ENCODE peak calls at places on chromosome X, in nine cellular contexts. J, W, B, M, U, D, P, G and V are unnamed samples.

GRCh38 chrX:74325130-74326059 is 21.4 kb downstream of the ZCCHC13 start:
- DNase-seq in J (no peak), W (no peak), B (no peak), M (no peak), U (no peak), D (peak), P (peak), G (no peak), V (no peak)

GRCh38 chrX:112837531-112837930 is 3.1 kb downstream of the AMOT start:
- DNase-seq in J (no peak), W (no peak), B (no peak), M (no peak), U (no peak), D (no peak), P (peak), G (no peak), V (no peak)

GRCh38 chrX:70437011-70437410 is 7.6 kb upstream of the DLG3 start:
- DNase-seq in J (no peak), W (no peak), B (no peak), M (no peak), U (no peak), D (no peak), P (no peak), G (no peak), V (no peak)

GRCh38 chrX:74421181-74422028 is at the start of gene SLC16A2:
- DNase-seq in J (peak), W (peak), B (peak), M (peak), U (peak), D (peak), P (peak), G (peak), V (peak)

GRCh38 chrX:46506076-46506475 is 39.1 kb downstream of the ZNF674 start:
- DNase-seq in J (no peak), W (no peak), B (no peak), M (no peak), U (no peak), D (no peak), P (no peak), G (no peak), V (no peak)

GRCh38 chrX:41382699-41383645 is 49.0 kb downstream of the DDX3X start:
- DNase-seq in J (peak), W (peak), B (no peak), M (peak), U (no peak), D (peak), P (no peak), G (peak), V (no peak)

GRCh38 chrX:43560247-43560946 is 95.7 kb upstream of the MAOA start:
- DNase-seq in J (no peak), W (no peak), B (no peak), M (no peak), U (no peak), D (no peak), P (no peak), G (no peak), V (no peak)

GRCh38 chrX:18424482-18425198 is 768 bp upstream of the CDKL5 start:
- DNase-seq in J (peak), W (no peak), B (peak), M (peak), U (peak), D (peak), P (peak), G (peak), V (peak)

GRCh38 chrX:34218063-34218462 is 85.9 kb upstream of the FAM47A start:
- DNase-seq in J (no peak), W (no peak), B (no peak), M (no peak), U (no peak), D (no peak), P (no peak), G (no peak), V (no peak)

GRCh38 chrX:107710617-107711391 is 64.8 kb downstream of the TSC22D3 start:
- DNase-seq in J (peak), W (no peak), B (no peak), M (peak), U (peak), D (peak), P (peak), G (peak), V (no peak)

GRCh38 chrX:106177106-106177981 is 9.2 kb downstream of the PWWP3B start:
- DNase-seq in J (peak), W (no peak), B (peak), M (no peak), U (no peak), D (peak), P (peak), G (peak), V (peak)

GRCh38 chrX:30521440-30522182 is 56.0 kb downstream of the TASL start:
- DNase-seq in J (peak), W (no peak), B (no peak), M (no peak), U (no peak), D (no peak), P (peak), G (peak), V (no peak)

GRCh38 chrX:124231454-124231853 is 101.0 kb upstream of the TEX13D start:
- DNase-seq in J (no peak), W (no peak), B (no peak), M (no peak), U (no peak), D (peak), P (peak), G (no peak), V (no peak)

GRCh38 chrX:29478336-29479069 is 736.9 kb upstream of the MAGEB2 start:
- DNase-seq in J (peak), W (no peak), B (no peak), M (no peak), U (no peak), D (peak), P (peak), G (peak), V (no peak)

GRCh38 chrX:12981880-12982279 is 7.0 kb downstream of the TMSB4X start:
- DNase-seq in J (no peak), W (no peak), B (no peak), M (peak), U (no peak), D (no peak), P (no peak), G (no peak), V (no peak)

GRCh38 chrX:38768079-38768478 is 33.2 kb upstream of the MID1IP1 start:
- DNase-seq in J (peak), W (no peak), B (no peak), M (peak), U (no peak), D (no peak), P (no peak), G (peak), V (no peak)

GRCh38 chrX:137916090-137916746 is 350.3 kb downstream of the ZIC3 start:
- DNase-seq in J (no peak), W (no peak), B (no peak), M (no peak), U (no peak), D (peak), P (no peak), G (no peak), V (no peak)

GRCh38 chrX:120450163-120450562 is 18.9 kb downstream of the LAMP2 start:
- DNase-seq in J (peak), W (no peak), B (no peak), M (peak), U (no peak), D (peak), P (peak), G (no peak), V (no peak)

GRCh38 chrX:39011454-39012204 is 210.4 kb downstream of the MID1IP1 start:
- DNase-seq in J (peak), W (no peak), B (no peak), M (no peak), U (no peak), D (no peak), P (no peak), G (peak), V (no peak)

GRCh38 chrX:24990585-24990984 is 25.2 kb downstream of the ARX start:
- DNase-seq in J (no peak), W (no peak), B (no peak), M (no peak), U (no peak), D (peak), P (peak), G (no peak), V (no peak)

GRCh38 chrX:1242901-1243402 is 25.7 kb upstream of the CSF2RA start:
- DNase-seq in J (no peak), W (peak), B (no peak), M (no peak), U (no peak), D (peak), P (no peak), G (no peak), V (no peak)
- H3K27ac ChIP-seq in J (no peak), W (no peak), B (no peak), M (no peak), U (no peak), D (peak), P (no peak), G (no peak), V (no peak)

DNA sequence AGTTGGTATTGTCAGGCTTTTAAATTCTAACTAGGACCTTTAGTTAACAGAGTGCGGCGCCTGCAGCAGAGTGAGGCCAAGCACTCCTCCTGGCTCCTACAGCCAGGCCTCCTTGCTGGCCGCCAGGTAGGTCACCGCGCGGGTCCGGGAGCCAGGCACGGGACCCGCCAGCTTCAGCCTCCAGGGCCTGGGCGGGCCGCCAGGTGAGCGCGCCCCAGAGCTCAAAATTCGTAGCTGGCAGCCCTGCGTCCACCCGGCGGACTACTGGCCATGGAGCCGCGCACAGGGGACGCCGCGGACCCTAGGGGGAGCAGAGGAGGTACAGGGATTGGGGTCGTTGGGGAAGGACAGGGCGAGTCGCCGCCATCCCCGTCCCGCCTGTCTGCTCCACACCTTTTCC is at the start of gene MAGIX:
- DNase-seq in J (no peak), W (no peak), B (peak), M (no peak), U (no peak), D (peak), P (no peak), G (no peak), V (no peak)
- H3K27ac ChIP-seq in J (peak), W (no peak), B (peak), M (peak), U (peak), D (no peak), P (no peak), G (peak), V (peak)

DNA sequence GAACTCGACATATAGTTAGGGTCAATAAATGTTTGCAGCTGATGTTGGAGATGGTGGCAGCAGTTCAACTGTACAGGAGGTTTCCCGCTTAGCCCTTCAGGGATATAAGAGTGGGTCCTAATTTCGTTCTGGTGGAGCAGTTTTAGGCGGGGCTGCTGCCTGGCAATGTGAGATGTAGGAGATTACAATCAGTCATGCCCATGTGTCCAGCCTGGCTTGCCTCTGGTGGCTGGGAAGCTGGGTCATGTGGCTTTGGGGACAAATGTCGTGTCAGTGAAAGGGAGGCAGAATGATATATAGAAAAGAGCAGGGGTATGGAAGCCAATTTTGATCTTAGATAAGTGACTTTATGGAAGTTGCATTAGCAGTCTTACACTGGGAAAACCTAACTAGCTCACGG is 129.4 kb downstream of the CLCN4 start:
- DNase-seq in J (no peak), W (no peak), B (no peak), M (no peak), U (no peak), D (no peak), P (no peak), G (no peak), V (no peak)
- H3K27ac ChIP-seq in J (no peak), W (no peak), B (no peak), M (no peak), U (no peak), D (no peak), P (no peak), G (no peak), V (no peak)

GRCh38 chrX:130896026-130896425 is 7.0 kb downstream of the ENOX2 start:
- DNase-seq in J (no peak), W (no peak), B (no peak), M (no peak), U (no peak), D (no peak), P (no peak), G (no peak), V (no peak)
- H3K27ac ChIP-seq in J (no peak), W (no peak), B (no peak), M (no peak), U (no peak), D (no peak), P (no peak), G (no peak), V (peak)

DNA sequence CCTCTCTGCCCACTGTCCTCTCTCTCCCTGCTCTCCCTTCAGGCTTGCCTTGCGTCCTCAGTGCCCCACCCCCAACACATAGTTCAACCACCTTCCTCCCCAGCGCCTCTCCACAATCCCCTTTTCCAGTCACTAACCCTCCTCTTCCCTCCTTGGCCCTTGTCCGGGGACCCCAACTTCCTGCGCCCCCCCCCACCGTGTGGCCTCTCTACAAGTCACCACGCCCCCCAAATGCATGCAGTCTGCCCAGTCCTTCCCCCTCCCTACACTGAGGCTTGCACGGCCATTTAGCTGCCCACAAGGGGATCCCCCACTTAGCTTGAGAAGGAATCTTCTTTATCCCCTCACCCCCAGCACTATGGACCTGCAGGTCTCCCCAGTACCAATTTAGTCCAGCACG is 569 bp downstream of the CXCR3 start:
- DNase-seq in J (no peak), W (no peak), B (no peak), M (no peak), U (no peak), D (no peak), P (no peak), G (no peak), V (no peak)
- H3K27ac ChIP-seq in J (no peak), W (no peak), B (no peak), M (peak), U (peak), D (no peak), P (no peak), G (no peak), V (no peak)

DNA sequence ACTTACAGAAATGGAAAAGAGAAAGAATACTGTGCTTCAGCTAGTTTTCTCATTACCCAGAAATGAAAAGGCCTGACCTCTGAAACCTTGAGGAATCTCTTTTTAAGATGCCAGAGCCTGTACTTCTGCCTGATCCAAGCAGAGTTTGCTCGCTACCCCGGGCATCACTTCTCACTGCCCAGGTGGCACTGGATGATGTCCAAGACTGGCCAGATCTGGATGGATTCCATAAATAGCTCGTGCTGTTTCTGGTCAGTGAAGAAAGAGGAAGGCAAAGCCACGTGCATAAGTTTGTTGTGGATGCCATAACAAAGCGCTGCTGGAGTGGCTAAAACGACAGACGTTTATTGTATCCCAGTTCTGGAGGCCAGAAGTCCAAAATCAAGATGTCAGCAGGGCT is 133.5 kb downstream of the TBL1X start:
- DNase-seq in J (no peak), W (no peak), B (no peak), M (no peak), U (no peak), D (no peak), P (no peak), G (no peak), V (no peak)
- H3K27ac ChIP-seq in J (no peak), W (no peak), B (no peak), M (no peak), U (no peak), D (no peak), P (no peak), G (no peak), V (peak)

DNA sequence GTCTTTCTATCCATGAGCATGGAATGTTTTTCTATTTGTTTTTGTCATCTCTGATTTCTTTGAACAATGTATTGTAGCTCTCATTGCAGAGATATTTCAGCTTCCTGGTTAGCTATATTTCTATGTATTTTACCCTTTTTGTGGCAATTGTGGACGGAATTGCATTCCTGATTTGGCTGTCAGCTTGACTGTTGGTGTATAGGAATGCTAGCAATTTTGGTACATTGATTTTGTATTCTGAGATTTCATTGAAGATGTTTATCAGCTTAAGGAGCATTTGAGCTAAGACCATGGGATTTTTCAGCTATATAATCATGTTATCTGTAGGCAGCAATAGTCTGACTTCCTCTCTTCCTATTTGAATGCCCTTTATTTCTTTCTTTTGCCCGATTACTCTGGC is 154.6 kb downstream of the GUCY2F start:
- DNase-seq in J (no peak), W (no peak), B (no peak), M (no peak), U (no peak), D (no peak), P (no peak), G (peak), V (no peak)
- H3K27ac ChIP-seq in J (no peak), W (no peak), B (no peak), M (no peak), U (no peak), D (no peak), P (no peak), G (peak), V (no peak)

GRCh38 chrX:40177942-40178715 is 80.4 kb upstream of the BCOR start:
- DNase-seq in J (no peak), W (no peak), B (no peak), M (no peak), U (no peak), D (no peak), P (no peak), G (no peak), V (no peak)
- H3K27ac ChIP-seq in J (no peak), W (no peak), B (no peak), M (no peak), U (no peak), D (no peak), P (no peak), G (no peak), V (no peak)